ENCODE peak calls at places on chromosomes 16 and 17, in five cellular contexts. Q, O, S, L and Y are unnamed samples.

GRCh38 chr17:27245230-27245696 is 48.7 kb upstream of the WSB1 start:
- DNase-seq in Q (peak; percentile 67), O (peak; percentile 81), S (peak; percentile 52), L (peak; percentile 81), Y (peak; percentile 75)

GRCh38 chr16:62903961-62904502 is 867.8 kb upstream of the CDH8 start:
- DNase-seq in Q (no peak), O (no peak), S (no peak), L (peak; percentile 42), Y (no peak)

GRCh38 chr17:68733241-68734176 is 132.3 kb upstream of the FAM20A start:
- DNase-seq in Q (no peak), O (peak; percentile 52), S (no peak), L (no peak), Y (no peak)

GRCh38 chr17:59804910-59805381 is 87.8 kb downstream of the TUBD1 start:
- DNase-seq in Q (no peak), O (no peak), S (no peak), L (no peak), Y (no peak)

GRCh38 chr17:16150251-16150859 is 65.0 kb downstream of the NCOR1 start:
- DNase-seq in Q (no peak), O (no peak), S (no peak), L (no peak), Y (no peak)

GRCh38 chr17:68595496-68595895 is 5.7 kb downstream of the FAM20A start:
- DNase-seq in Q (no peak), O (no peak), S (no peak), L (no peak), Y (no peak)

GRCh38 chr17:66304304-66305174 is 2.1 kb downstream of the PRKCA start:
- DNase-seq in Q (peak; percentile 43), O (peak; percentile 18), S (no peak), L (peak; percentile 48), Y (no peak)

GRCh38 chr17:57305918-57306317 is 49.6 kb downstream of the MSI2 start:
- DNase-seq in Q (no peak), O (no peak), S (no peak), L (no peak), Y (no peak)

GRCh38 chr17:72136692-72137550 is 16.1 kb downstream of the SOX9 start:
- DNase-seq in Q (no peak), O (no peak), S (no peak), L (no peak), Y (no peak)

GRCh38 chr17:80364091-80364691 is 50.8 kb upstream of the ENDOV start:
- DNase-seq in Q (no peak), O (peak; percentile 44), S (no peak), L (peak; percentile 63), Y (no peak)

GRCh38 chr17:1241904-1242303 is 28.3 kb upstream of the BHLHA9 start:
- DNase-seq in Q (no peak), O (peak; percentile 53), S (no peak), L (no peak), Y (no peak)

GRCh38 chr17:52995127-52995526 is 827.6 kb upstream of the KIF2B start:
- DNase-seq in Q (no peak), O (no peak), S (no peak), L (no peak), Y (no peak)

GRCh38 chr16:2437032-2437790 is 8.0 kb downstream of the CCNF start:
- DNase-seq in Q (no peak), O (no peak), S (no peak), L (no peak), Y (no peak)

GRCh38 chr17:57114085-57114673 is 29.1 kb downstream of the AKAP1 start:
- DNase-seq in Q (no peak), O (peak; percentile 66), S (peak; percentile 63), L (peak; percentile 83), Y (peak; percentile 71)

GRCh38 chr17:69325518-69326301 is 1.2 kb downstream of the ABCA5 start:
- DNase-seq in Q (no peak), O (peak; percentile 45), S (no peak), L (no peak), Y (no peak)

GRCh38 chr17:35088911-35089845 is 25.7 kb upstream of the RFFL start:
- DNase-seq in Q (peak; percentile 9), O (peak; percentile 92), S (peak; percentile 67), L (peak; percentile 89), Y (peak; percentile 90)

GRCh38 chr16:15766918-15767317 is 89.9 kb downstream of the MYH11 start:
- DNase-seq in Q (no peak), O (no peak), S (no peak), L (no peak), Y (no peak)

GRCh38 chr17:73228748-73229236 is 32.9 kb downstream of the CPSF4L start:
- DNase-seq in Q (peak; percentile 24), O (peak; percentile 87), S (no peak), L (peak; percentile 31), Y (no peak)